ENCODE peak calls at places on chromosomes 13 and 19, in five cellular contexts. W is WTC11, X is H1, M is GM12878, C is K562. H is an unnamed sample.

GRCh38 chr13:50370303-50370950 is 355.2 kb downstream of the KCNRG start:
- DNase-seq in W (no peak), M (peak; percentile 38), X (no peak), C (no peak), H (no peak)

GRCh38 chr13:41767801-41768200 is 193.1 kb downstream of the VWA8 start:
- DNase-seq in C (no peak), W (no peak), X (no peak), M (no peak), H (no peak)

GRCh38 chr13:67574320-67575233 is 344.4 kb upstream of the PCDH9 start:
- DNase-seq in M (no peak), C (no peak), W (no peak), X (no peak), H (no peak)

GRCh38 chr19:8421484-8422461 is 8.7 kb downstream of the MARCHF2 start:
- DNase-seq in X (no peak), W (no peak), C (peak; percentile 5), M (no peak), H (peak; percentile 70)

GRCh38 chr13:79246575-79246949 is 159.5 kb downstream of the RBM26 start:
- DNase-seq in M (no peak), X (no peak), C (no peak), W (no peak), H (no peak)

GRCh38 chr19:29404951-29405727 is 120.7 kb upstream of the VSTM2B start:
- DNase-seq in C (no peak), M (no peak), W (peak; percentile 50), X (peak; percentile 67), H (no peak)

GRCh38 chr19:49954092-49954825 is 6.7 kb downstream of the SIGLEC11 start:
- DNase-seq in W (no peak), M (no peak), C (no peak), X (no peak), H (peak; percentile 14)

GRCh38 chr19:21166436-21166835 is 24.6 kb downstream of the ZNF431 start:
- DNase-seq in C (no peak), M (no peak), W (no peak), X (no peak), H (no peak)

GRCh38 chr19:50449236-50449899 is 16.7 kb downstream of the MYBPC2 start:
- DNase-seq in M (no peak), X (no peak), W (no peak), C (no peak), H (no peak)

GRCh38 chr19:57105976-57106610 is 13.7 kb upstream of the USP29 start:
- DNase-seq in C (no peak), W (no peak), X (no peak), M (no peak), H (no peak)

GRCh38 chr19:48394331-48395169 is 1.1 kb downstream of the GRIN2D start:
- DNase-seq in C (no peak), W (no peak), X (peak; percentile 58), M (no peak), H (no peak)

GRCh38 chr19:436413-436950 is 24.4 kb downstream of the SHC2 start:
- DNase-seq in X (no peak), C (no peak), M (no peak), W (no peak), H (no peak)

GRCh38 chr13:41075034-41075433 is 13.7 kb downstream of the WBP4 start:
- DNase-seq in W (no peak), X (no peak), M (no peak), C (peak; percentile 21), H (no peak)

GRCh38 chr19:16205205-16206045 is 7.7 kb downstream of the AP1M1 start:
- DNase-seq in X (no peak), W (peak; percentile 5), M (no peak), C (no peak), H (peak; percentile 24)

GRCh38 chr13:46884531-46884930 is 12.3 kb downstream of the HTR2A start:
- DNase-seq in C (no peak), W (no peak), X (no peak), M (no peak), H (no peak)

GRCh38 chr13:98571955-98572662 is 4.8 kb downstream of the STK24 start:
- DNase-seq in W (no peak), X (no peak), M (no peak), C (no peak), H (peak; percentile 39)

GRCh38 chr19:8681345-8682021 is 17.1 kb downstream of the ACTL9 start:
- DNase-seq in W (no peak), X (no peak), C (no peak), M (no peak), H (no peak)

GRCh38 chr13:23631676-23632622 is 61.7 kb downstream of the TNFRSF19 start:
- DNase-seq in X (no peak), W (no peak), M (no peak), C (no peak), H (peak; percentile 52)

GRCh38 chr13:46265292-46265691 is 53.6 kb downstream of the LRRC63 start:
- DNase-seq in W (no peak), X (no peak), C (no peak), M (no peak), H (no peak)

GRCh38 chr13:95185851-95186250 is 115.4 kb downstream of the ABCC4 start:
- DNase-seq in X (no peak), M (no peak), C (no peak), W (no peak), H (no peak)

GRCh38 chr19:13781547-13781946 is 7.3 kb downstream of the C19orf53 start:
- DNase-seq in M (no peak), W (peak; percentile 77), X (peak; percentile 74), C (peak; percentile 76), H (no peak)

GRCh38 chr13:93248627-93249047 is 22.0 kb downstream of the GPC6 start:
- DNase-seq in C (no peak), X (no peak), M (no peak), W (peak; percentile 61), H (peak; percentile 92)

GRCh38 chr19:29680447-29680846 is 15.2 kb downstream of the PLEKHF1 start:
- DNase-seq in M (no peak), W (no peak), C (no peak), X (no peak), H (no peak)

GRCh38 chr19:58304748-58305064 is 471 bp upstream of the ERVK3-1 start:
- DNase-seq in M (no peak), X (no peak), C (no peak), W (no peak), H (no peak)

GRCh38 chr13:47976325-47976724 is 24.7 kb downstream of the SUCLA2 start:
- DNase-seq in C (no peak), W (no peak), M (no peak), X (no peak), H (no peak)

GRCh38 chr13:43835701-43836100 is 43.8 kb downstream of the CCDC122 start:
- DNase-seq in W (no peak), X (no peak), C (no peak), M (no peak), H (no peak)

GRCh38 chr13:30569901-30570576 is 47.7 kb upstream of the USPL1 start:
- DNase-seq in C (peak; percentile 5), M (no peak), X (peak; percentile 40), W (no peak), H (peak; percentile 52)

GRCh38 chr13:105336706-105337582 is 1198.5 kb downstream of the EFNB2 start:
- DNase-seq in C (no peak), M (no peak), X (no peak), W (no peak), H (no peak)

GRCh38 chr13:33353210-33353609 is 67.7 kb upstream of the STARD13 start:
- DNase-seq in C (no peak), M (peak; percentile 11), X (no peak), W (no peak), H (no peak)

GRCh38 chr19:5171711-5172110 is 168.9 kb downstream of the PTPRS start:
- DNase-seq in C (no peak), X (no peak), W (no peak), M (no peak), H (peak; percentile 17)

GRCh38 chr13:48775804-48776203 is 122.1 kb downstream of the CYSLTR2 start:
- DNase-seq in C (no peak), X (no peak), W (no peak), M (no peak), H (no peak)

GRCh38 chr19:31389874-31390273 is 40.6 kb upstream of the TSHZ3 start:
- DNase-seq in M (no peak), X (no peak), C (no peak), W (no peak), H (no peak)

GRCh38 chr13:30421093-30422055 is 919 bp upstream of the UBE2L5 start:
- DNase-seq in M (no peak), W (peak; percentile 72), X (peak; percentile 78), C (peak; percentile 68), H (no peak)

GRCh38 chr13:103140001-103140671 is 73.9 kb upstream of the SLC10A2 start:
- DNase-seq in C (peak; percentile 6), X (no peak), W (peak; percentile 22), M (peak; percentile 52), H (peak; percentile 12)

GRCh38 chr19:2278504-2279158 is 3.3 kb downstream of the PEAK3 start:
- DNase-seq in W (peak; percentile 12), M (no peak), X (no peak), C (no peak), H (no peak)

GRCh38 chr13:80830431-80830830 is 489.5 kb upstream of the SPRY2 start:
- DNase-seq in X (no peak), M (no peak), C (no peak), W (no peak), H (no peak)

GRCh38 chr13:23599083-23599925 is 29.1 kb downstream of the TNFRSF19 start:
- DNase-seq in M (no peak), X (no peak), C (no peak), W (peak; percentile 43), H (peak; percentile 95)

GRCh38 chr13:51764184-51765141 is 39.5 kb downstream of the DHRS12 start:
- DNase-seq in C (no peak), M (peak; percentile 65), W (no peak), X (no peak), H (peak; percentile 92)
- TF ChIP-seq USF2 in C (no peak), M (no peak), W (no peak), X (no peak), H (no peak)

GRCh38 chr13:52739468-52740071 is at the start of gene CNMD:
- DNase-seq in M (no peak), C (no peak), W (peak; percentile 44), X (peak; percentile 65), H (no peak)
- TF ChIP-seq ATF3 in M (no peak), C (no peak), W (no peak), X (no peak), H (no peak)

GRCh38 chr13:101751488-101751887 is 299.0 kb downstream of the ITGBL1 start:
- DNase-seq in X (no peak), C (no peak), W (no peak), M (no peak), H (no peak)
- TF ChIP-seq USF2 in X (no peak), C (no peak), W (no peak), M (no peak), H (no peak)

DNA sequence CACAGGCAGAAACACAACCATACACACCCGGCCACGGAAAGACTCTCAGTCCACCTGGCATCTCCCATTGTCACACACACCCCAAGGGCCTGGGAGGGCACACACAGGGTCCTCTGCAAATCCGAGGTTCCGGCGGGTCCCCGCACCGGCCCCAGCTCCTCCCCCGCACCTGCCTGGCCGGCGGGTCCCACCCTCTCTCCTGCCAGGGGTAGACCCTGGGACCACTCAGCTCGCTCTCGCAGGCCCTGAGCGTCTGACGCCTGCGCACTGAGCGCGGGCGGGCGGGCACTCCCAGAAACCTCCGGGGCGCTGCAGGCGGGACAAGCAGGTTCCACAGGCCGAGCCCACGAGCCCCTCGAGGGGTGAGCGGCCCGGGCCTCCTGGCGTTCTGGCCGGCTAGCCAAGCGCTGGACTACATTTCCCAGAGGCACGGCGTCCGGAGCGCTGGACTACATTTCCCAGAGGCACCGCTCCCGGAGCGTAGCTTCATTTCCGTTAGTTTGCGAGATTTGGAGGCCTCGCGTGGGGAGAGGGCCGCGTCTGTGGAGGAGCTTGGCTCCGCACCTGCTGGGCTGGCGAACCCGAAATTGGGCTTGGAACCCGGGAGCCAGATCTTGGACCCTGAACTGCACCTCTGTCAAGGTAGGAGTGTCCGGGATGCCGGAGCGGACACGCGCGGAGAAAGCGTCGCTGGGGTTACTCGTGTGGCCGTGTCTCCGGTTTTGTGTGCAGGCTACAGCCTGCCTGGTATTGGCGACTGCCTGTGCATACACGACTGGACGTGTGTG is at the start of gene ZNF420:
- DNase-seq in W (peak; percentile 95), M (peak; percentile 82), X (peak; percentile 90), C (peak; percentile 84), H (peak; percentile 92)
- TF ChIP-seq ATF3 in W (no peak), M (peak; percentile 27), X (no peak), C (no peak), H (no peak)

H was measured in HepG2.